ENCODE peak calls at places on chromosomes 5 and 9, in five cellular contexts. G is right lobe of liver; Y is tibial artery; D is CD8-positive, alpha-beta memory T cell; O is heart right ventricle. K is an unnamed sample.
A peak's percentile ranks its signal among the peaks of the same experiment; 100 is the strongest.

GRCh38 chr9:17117372-17117771 is 17.5 kb upstream of the CNTLN start:
- DNase-seq in G (no peak), Y (no peak), D (no peak), O (no peak), K (no peak)

GRCh38 chr5:160930361-160930760 is 78.3 kb upstream of the ATP10B start:
- DNase-seq in G (no peak), Y (no peak), D (no peak), O (no peak), K (no peak)

GRCh38 chr5:117488976-117489500 is 914.4 kb upstream of the SEMA6A start:
- DNase-seq in G (no peak), Y (no peak), D (no peak), O (no peak), K (no peak)

GRCh38 chr5:64952961-64953360 is 184.2 kb downstream of the CWC27 start:
- DNase-seq in G (no peak), Y (no peak), D (no peak), O (no peak), K (no peak)

GRCh38 chr5:131302506-131302905 is 38.7 kb downstream of the CDC42SE2 start:
- DNase-seq in G (no peak), Y (no peak), D (no peak), O (no peak), K (no peak)

GRCh38 chr9:98520221-98520920 is 188.4 kb downstream of the GABBR2 start:
- DNase-seq in G (no peak), Y (no peak), D (no peak), O (no peak), K (no peak)

GRCh38 chr5:76715484-76715733 is 517 bp upstream of the F2R start:
- DNase-seq in G (no peak), Y (no peak), D (peak; percentile 9), O (no peak), K (no peak)

GRCh38 chr5:115349001-115349817 is 52.8 kb upstream of the CCDC112 start:
- DNase-seq in G (peak; percentile 48), Y (no peak), D (no peak), O (no peak), K (no peak)

GRCh38 chr5:58872670-58873273 is 289.9 kb downstream of the RAB3C start:
- DNase-seq in G (no peak), Y (no peak), D (no peak), O (no peak), K (no peak)

GRCh38 chr5:82661462-82661861 is 383.3 kb upstream of the RPS23 start:
- DNase-seq in G (no peak), Y (no peak), D (no peak), O (no peak), K (no peak)

GRCh38 chr5:83974151-83974822 is 253.6 kb upstream of the HAPLN1 start:
- DNase-seq in G (no peak), Y (no peak), D (no peak), O (no peak), K (no peak)

GRCh38 chr5:38870595-38870994 is 24.8 kb downstream of the OSMR start:
- DNase-seq in G (no peak), Y (no peak), D (no peak), O (no peak), K (no peak)

GRCh38 chr9:136814725-136815421 is 7.1 kb downstream of the RABL6 start:
- DNase-seq in G (no peak), Y (no peak), D (no peak), O (no peak), K (no peak)

GRCh38 chr9:87580941-87581438 is 83.3 kb downstream of the DAPK1 start:
- DNase-seq in G (no peak), Y (no peak), D (no peak), O (no peak), K (no peak)

GRCh38 chr9:104855837-104856236 is 72.1 kb downstream of the ABCA1 start:
- DNase-seq in G (no peak), Y (no peak), D (no peak), O (no peak), K (no peak)

GRCh38 chr5:14417232-14417730 is 164.3 kb upstream of the OTULINL start:
- DNase-seq in G (no peak), Y (no peak), D (no peak), O (no peak), K (no peak)
- H3K9me3 ChIP-seq in G (no peaks in the 10 kb centered on the region), Y (no peaks in the 10 kb centered on the region), D (no peaks in the 10 kb centered on the region), O (no peaks in the 10 kb centered on the region), K (no peaks in the 10 kb centered on the region)

DNA sequence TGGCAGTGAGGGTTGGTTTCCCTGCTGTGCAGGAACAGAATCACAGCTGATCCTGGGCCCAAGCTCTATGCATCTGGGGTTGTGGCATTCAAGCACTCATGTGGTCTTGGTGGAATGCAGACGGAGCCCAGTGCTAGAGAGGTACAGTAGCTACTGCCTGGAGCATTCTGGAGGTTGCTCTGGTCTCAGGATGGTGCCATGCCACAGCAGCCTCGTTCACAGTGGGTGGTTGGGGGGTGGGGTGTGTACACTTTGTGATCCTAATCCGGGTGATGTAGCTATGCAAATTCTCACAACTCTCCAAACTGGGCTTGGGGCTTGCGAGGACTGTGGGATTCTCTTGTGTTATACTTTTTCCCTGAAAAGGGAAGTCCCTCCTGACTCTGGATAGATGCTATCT is 45.2 kb downstream of the FGD3 start:
- DNase-seq in G (no peak), Y (no peak), D (no peak), O (no peak), K (no peak)
- H3K9me3 ChIP-seq in G (no peaks in the 10 kb centered on the region), Y (no peaks in the 10 kb centered on the region), D (no peaks in the 10 kb centered on the region), O (no peaks in the 10 kb centered on the region), K (no peaks in the 10 kb centered on the region)

DNA sequence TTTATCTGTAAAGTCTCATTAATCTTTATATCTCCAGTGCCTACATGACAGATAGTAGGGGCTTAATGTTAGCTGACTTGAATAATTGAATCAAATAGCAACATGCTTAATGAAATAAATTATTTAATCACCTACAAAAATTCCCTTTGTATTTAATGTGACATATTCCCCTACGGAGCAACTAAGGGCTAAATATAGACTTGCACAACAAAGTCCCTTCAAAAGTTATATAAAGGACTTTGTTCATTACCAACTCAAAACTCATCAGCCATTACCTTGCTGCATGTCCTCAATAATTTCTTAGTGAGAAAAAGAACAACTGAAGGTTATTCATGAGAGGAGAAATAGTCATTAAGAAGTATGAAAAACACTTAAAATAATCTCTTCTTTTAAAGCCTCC is 424.6 kb downstream of the HCN1 start:
- DNase-seq in G (no peak), Y (no peak), D (no peak), O (no peak), K (no peak)
- H3K9me3 ChIP-seq in G (no peaks in the 10 kb centered on the region), Y (no peaks in the 10 kb centered on the region), D (no peaks in the 10 kb centered on the region), O (no peaks in the 10 kb centered on the region), K (no peaks in the 10 kb centered on the region)

DNA sequence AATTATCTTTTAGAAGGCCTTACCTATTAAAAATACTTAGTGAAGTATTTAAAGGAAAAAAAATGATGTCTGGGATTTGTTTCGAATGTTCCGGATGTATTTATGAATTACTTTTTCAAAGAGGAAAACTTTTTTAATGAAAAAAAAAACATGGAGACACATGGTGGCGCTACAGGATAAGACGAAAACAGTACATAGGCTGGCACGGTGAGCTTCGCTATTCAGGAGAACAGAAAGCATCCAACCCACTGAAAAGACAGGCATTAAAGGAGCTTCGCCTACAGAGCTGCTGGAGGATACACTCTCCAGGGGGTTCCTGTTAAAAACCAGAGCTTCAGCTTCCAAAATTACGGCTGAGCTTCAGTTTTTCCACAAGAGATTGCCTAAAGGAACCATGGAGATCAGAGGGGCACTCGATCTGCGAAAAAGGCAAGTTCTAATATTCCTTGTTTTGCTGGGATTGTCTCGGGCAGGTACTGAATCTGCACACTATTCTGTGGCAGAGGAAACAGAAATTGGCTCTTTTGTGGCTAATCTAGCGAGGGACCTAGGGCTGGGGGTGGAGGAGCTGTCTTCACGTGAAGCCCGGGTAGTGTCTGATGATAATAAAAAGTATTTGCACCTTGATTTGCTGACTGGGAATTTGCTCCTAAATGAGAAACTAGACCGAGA is at the start of gene PCDHB14:
- DNase-seq in G (no peak), Y (no peak), D (no peak), O (no peak), K (no peak)
- H3K9me3 ChIP-seq in G (no peaks in the 10 kb centered on the region), Y (peaks cover 85% of the 10 kb centered on the region), D (no peaks in the 10 kb centered on the region), O (peaks cover 95% of the 10 kb centered on the region), K (peaks cover 5% of the 10 kb centered on the region)

GRCh38 chr5:140791111-140791510 is 3.5 kb upstream of the PCDHA2 start:
- DNase-seq in G (no peak), Y (no peak), D (no peak), O (no peak), K (no peak)
- H3K9me3 ChIP-seq in G (peaks cover 3% of the 10 kb centered on the region), Y (peaks cover 53% of the 10 kb centered on the region), D (peaks cover 11% of the 10 kb centered on the region), O (peaks cover 99% of the 10 kb centered on the region), K (peaks cover 2% of the 10 kb centered on the region)

DNA sequence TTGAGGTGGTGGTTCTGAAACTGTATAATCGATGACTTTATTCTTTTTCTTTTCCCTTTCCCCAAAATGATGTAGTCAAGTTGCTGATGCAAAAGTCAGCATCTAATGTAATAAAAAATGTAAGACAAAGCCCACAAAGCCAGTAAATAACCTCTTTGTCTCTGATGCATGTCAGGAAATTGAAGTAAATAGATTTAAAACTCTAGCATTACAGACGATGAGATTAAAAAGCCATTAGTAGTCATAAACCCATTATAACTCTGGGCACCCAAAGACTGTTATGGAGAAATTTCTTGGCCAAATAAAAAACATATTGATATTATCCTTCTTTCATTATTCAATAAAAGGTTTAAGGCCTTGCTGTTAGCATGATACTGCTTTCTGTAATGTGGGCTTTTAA is 548.7 kb downstream of the TUSC1 start:
- DNase-seq in G (no peak), Y (no peak), D (no peak), O (no peak), K (no peak)
- H3K9me3 ChIP-seq in G (no peaks in the 10 kb centered on the region), Y (no peaks in the 10 kb centered on the region), D (no peaks in the 10 kb centered on the region), O (peaks cover 45% of the 10 kb centered on the region), K (no peaks in the 10 kb centered on the region)

DNA sequence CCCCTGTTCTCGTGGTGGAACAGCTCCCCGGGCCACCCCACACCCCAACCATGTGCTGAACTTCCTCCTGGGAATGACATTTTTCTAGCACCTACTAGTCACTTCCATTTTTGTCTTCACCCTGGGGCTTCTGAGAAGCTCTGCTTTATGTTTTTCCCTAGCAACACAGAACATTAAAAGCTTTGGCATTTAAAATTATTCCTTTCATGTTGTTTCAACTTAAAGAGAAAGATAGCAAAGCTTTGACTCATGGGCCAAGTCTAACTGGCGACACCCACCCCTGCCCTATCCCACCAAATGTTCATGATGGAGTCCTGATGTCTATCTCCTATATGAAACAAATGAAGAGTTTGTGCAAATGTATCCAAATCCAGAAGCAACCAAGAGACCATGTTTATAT is 22.4 kb downstream of the BOD1 start:
- DNase-seq in G (no peak), Y (no peak), D (no peak), O (no peak), K (no peak)
- H3K9me3 ChIP-seq in G (no peaks in the 10 kb centered on the region), Y (peaks cover 17% of the 10 kb centered on the region), D (peaks cover 18% of the 10 kb centered on the region), O (peaks cover 32% of the 10 kb centered on the region), K (peaks cover 3% of the 10 kb centered on the region)